ENCODE peak calls at places on chromosomes 13 and 19, in four cellular contexts. Z, C, M and T are unnamed samples.

GRCh38 chr13:30120133-30120822 is 187.1 kb downstream of the KATNAL1 start:
- DNase-seq in Z (no peak), C (no peak), M (no peak), T (no peak)

GRCh38 chr19:41334793-41335192 is 18.9 kb downstream of the TGFB1 start:
- DNase-seq in Z (no peak), M (no peak), C (no peak), T (no peak)

GRCh38 chr19:14158276-14159023 is 22.1 kb upstream of the ASF1B start:
- DNase-seq in C (no peak), Z (no peak), M (no peak), T (no peak)

GRCh38 chr19:955803-956746 is 28.1 kb upstream of the WDR18 start:
- DNase-seq in M (no peak), C (peak), Z (no peak), T (no peak)

GRCh38 chr19:38880882-38881609 is 3.0 kb upstream of the RINL start:
- DNase-seq in M (no peak), C (no peak), Z (no peak), T (no peak)

GRCh38 chr19:54422136-54422535 is 6.9 kb downstream of the TTYH1 start:
- DNase-seq in Z (no peak), C (peak), M (no peak), T (no peak)

GRCh38 chr19:47232422-47233211 is 1.6 kb upstream of the BBC3 start:
- DNase-seq in Z (peak), C (no peak), M (no peak), T (no peak)

GRCh38 chr13:70895599-70895998 is 787.3 kb upstream of the KLHL1 start:
- DNase-seq in Z (no peak), C (no peak), M (no peak), T (no peak)

GRCh38 chr13:32205426-32206096 is 109.6 kb downstream of the ZAR1L start:
- DNase-seq in M (no peak), Z (no peak), C (no peak), T (no peak)

GRCh38 chr19:54492568-54492967 is 10.1 kb upstream of the LAIR2 start:
- DNase-seq in C (peak), M (no peak), Z (no peak), T (no peak)

GRCh38 chr13:67549331-67549730 is 319.2 kb upstream of the PCDH9 start:
- DNase-seq in M (no peak), C (no peak), Z (no peak), T (no peak)

GRCh38 chr13:107284168-107284567 is 716.2 kb upstream of the ARGLU1 start:
- DNase-seq in M (no peak), C (no peak), Z (no peak), T (no peak)

GRCh38 chr13:27921421-27921960 is 1.7 kb downstream of the PDX1 start:
- DNase-seq in C (no peak), Z (no peak), M (no peak), T (no peak)

GRCh38 chr19:43316591-43317319 is 36.7 kb upstream of the CD177 start:
- DNase-seq in M (no peak), Z (peak), C (no peak), T (no peak)

GRCh38 chr13:29038700-29039099 is 218.6 kb downstream of the MTUS2 start:
- DNase-seq in C (no peak), Z (no peak), M (no peak), T (no peak)

GRCh38 chr19:33997690-33998089 is 174.6 kb upstream of the LSM14A start:
- DNase-seq in M (no peak), C (no peak), Z (no peak), T (no peak)

GRCh38 chr19:16342002-16342715 is 17.5 kb downstream of the KLF2 start:
- DNase-seq in Z (no peak), C (peak), M (peak), T (no peak)

GRCh38 chr13:74570834-74571233 is 436.6 kb upstream of the KLF12 start:
- DNase-seq in M (no peak), C (no peak), Z (no peak), T (no peak)

GRCh38 chr13:35621989-35622388 is 145.5 kb upstream of the MAB21L1 start:
- DNase-seq in Z (no peak), M (no peak), C (no peak), T (no peak)

GRCh38 chr19:17718988-17719711 is at the start of gene MAP1S:
- DNase-seq in C (peak), M (peak), Z (no peak), T (peak)

GRCh38 chr19:1590641-1591397 is 1.8 kb downstream of the MBD3 start:
- DNase-seq in C (no peak), Z (no peak), M (peak), T (no peak)

GRCh38 chr19:11781295-11782057 is 14.7 kb downstream of the ZNF441 start:
- DNase-seq in Z (no peak), M (no peak), C (no peak), T (no peak)

GRCh38 chr13:19845758-19846157 is 17.7 kb downstream of the ZMYM5 start:
- DNase-seq in C (no peak), M (no peak), Z (peak), T (no peak)

GRCh38 chr13:29436291-29436690 is 159.2 kb downstream of the SLC7A1 start:
- DNase-seq in M (no peak), C (no peak), Z (no peak), T (no peak)

GRCh38 chr13:113762075-113762474 is 3.0 kb downstream of the TMEM255B start:
- DNase-seq in C (no peak), M (no peak), Z (no peak), T (no peak)

GRCh38 chr19:1364070-1364719 is 19.5 kb upstream of the NDUFS7 start:
- DNase-seq in Z (no peak), M (no peak), C (no peak), T (no peak)

GRCh38 chr19:29372921-29373797 is 152.6 kb upstream of the VSTM2B start:
- DNase-seq in M (no peak), C (no peak), Z (no peak), T (no peak)

GRCh38 chr19:39497850-39498261 is 891 bp upstream of the DLL3 start:
- DNase-seq in M (no peak), C (no peak), Z (no peak), T (no peak)

GRCh38 chr13:36430247-36431203 is 1.8 kb upstream of the CCNA1 start:
- DNase-seq in M (no peak), Z (no peak), C (peak), T (no peak)

GRCh38 chr19:39846176-39846677 is at the start of gene FBL:
- DNase-seq in C (peak), Z (peak), M (peak), T (peak)